ENCODE peak calls at places on chromosomes 11 and 22, in five cellular contexts. Y, Z, T, N and V are unnamed samples.

GRCh38 chr11:101487775-101488174 is 96.0 kb downstream of the TRPC6 start:
- DNase-seq in Y (no peak), T (no peak), N (peak; percentile 43), Z (no peak), V (no peak)

GRCh38 chr11:65316311-65316978 is 1.8 kb downstream of the CDC42EP2 start:
- DNase-seq in T (no peak), Y (no peak), Z (no peak), N (peak; percentile 57), V (no peak)

GRCh38 chr11:69321877-69322350 is 28.0 kb downstream of the MYEOV start:
- DNase-seq in Y (no peak), N (peak; percentile 98), T (peak; percentile 38), Z (no peak), V (no peak)

GRCh38 chr11:88552377-88553029 is 215.0 kb upstream of the CTSC start:
- DNase-seq in Y (peak; percentile 31), N (peak; percentile 87), Z (no peak), T (no peak), V (no peak)

GRCh38 chr11:77374611-77375031 is 73.1 kb upstream of the GDPD4 start:
- DNase-seq in Y (no peak), Z (no peak), N (peak; percentile 91), T (no peak), V (peak; percentile 57)

GRCh38 chr11:124934862-124935547 is 842 bp downstream of the HEPACAM start:
- DNase-seq in N (peak; percentile 35), Y (no peak), Z (no peak), T (no peak), V (no peak)

GRCh38 chr11:69746780-69747742 is 28.1 kb downstream of the FGF4 start:
- DNase-seq in N (no peak), Y (no peak), Z (no peak), T (no peak), V (no peak)

GRCh38 chr11:100445231-100445735 is 241.8 kb upstream of the ARHGAP42 start:
- DNase-seq in T (no peak), Y (no peak), N (peak; percentile 59), Z (no peak), V (no peak)

GRCh38 chr11:95734009-95734572 is 55.5 kb downstream of the FAM76B start:
- DNase-seq in N (no peak), Y (no peak), T (no peak), Z (no peak), V (no peak)

GRCh38 chr11:86388198-86388597 is 13.5 kb downstream of the CCDC81 start:
- DNase-seq in T (no peak), Y (no peak), Z (no peak), N (no peak), V (no peak)

GRCh38 chr11:67486481-67487195 is 3.8 kb downstream of the AIP start:
- DNase-seq in T (no peak), N (no peak), Z (no peak), Y (no peak), V (no peak)

GRCh38 chr11:67354314-67355022 is 1.1 kb upstream of the POLD4 start:
- DNase-seq in Z (peak; percentile 78), T (peak; percentile 93), N (peak; percentile 99), Y (no peak), V (peak; percentile 72)

GRCh38 chr11:134716582-134716981 is 304.5 kb upstream of the B3GAT1 start:
- DNase-seq in Y (no peak), N (no peak), Z (no peak), T (no peak), V (no peak)

GRCh38 chr11:30855383-30856006 is 269.3 kb upstream of the MPPED2 start:
- DNase-seq in Z (no peak), N (peak; percentile 25), T (no peak), Y (no peak), V (no peak)

GRCh38 chr11:134270250-134270714 is 5.9 kb upstream of the GLB1L3 start:
- DNase-seq in N (peak; percentile 52), Z (no peak), T (no peak), Y (no peak), V (no peak)

GRCh38 chr11:62710001-62710345 is 2.5 kb downstream of the GNG3 start:
- DNase-seq in N (no peak), Z (no peak), Y (no peak), T (no peak), V (no peak)

GRCh38 chr22:25896098-25896497 is 154.1 kb downstream of the MYO18B start:
- DNase-seq in N (no peak), Y (no peak), Z (no peak), T (no peak), V (no peak)

GRCh38 chr11:116364357-116364756 is 408.4 kb downstream of the BUD13 start:
- DNase-seq in T (no peak), Y (no peak), N (no peak), Z (no peak), V (no peak)

GRCh38 chr11:68053981-68054812 is 15.4 kb downstream of the TCIRG1 start:
- DNase-seq in T (no peak), N (no peak), Z (no peak), Y (no peak), V (no peak)

GRCh38 chr11:126500981-126501380 is 145.5 kb downstream of the ST3GAL4 start:
- DNase-seq in T (no peak), N (no peak), Z (no peak), Y (no peak), V (no peak)

GRCh38 chr11:129279326-129280026 is 87.4 kb upstream of the ARHGAP32 start:
- DNase-seq in T (peak; percentile 67), Z (peak; percentile 79), N (peak; percentile 86), Y (peak; percentile 41), V (no peak)

GRCh38 chr11:58659910-58660570 is 37.6 kb downstream of the CNTF start:
- DNase-seq in T (no peak), N (peak; percentile 58), Y (no peak), Z (no peak), V (no peak)

GRCh38 chr11:12721816-12722604 is 47.8 kb downstream of the TEAD1 start:
- DNase-seq in Y (no peak), Z (no peak), N (peak; percentile 53), T (no peak), V (no peak)
- H3K27ac ChIP-seq in Y (no peak overlapping the region), Z (no peak overlapping the region), N (peak overlapping the region; percentile 99), T (peak overlapping the region; percentile 94), V (peak overlapping the region; percentile 96)

GRCh38 chr11:9842923-9843322 is 179.0 kb downstream of the SWAP70 start:
- DNase-seq in T (no peak), Y (no peak), Z (no peak), N (no peak), V (no peak)

GRCh38 chr11:9840460-9841004 is 176.7 kb downstream of the SWAP70 start:
- DNase-seq in N (peak; percentile 68), Z (no peak), Y (no peak), T (no peak), V (no peak)

GRCh38 chr11:9838961-9839360 is 175.1 kb downstream of the SWAP70 start:
- DNase-seq in N (peak; percentile 94), T (peak; percentile 78), Y (no peak), Z (no peak), V (peak; percentile 73)

GRCh38 chr11:9838229-9838628 is 174.4 kb downstream of the SWAP70 start:
- DNase-seq in Z (no peak), T (no peak), Y (no peak), N (peak; percentile 35), V (no peak)

DNA sequence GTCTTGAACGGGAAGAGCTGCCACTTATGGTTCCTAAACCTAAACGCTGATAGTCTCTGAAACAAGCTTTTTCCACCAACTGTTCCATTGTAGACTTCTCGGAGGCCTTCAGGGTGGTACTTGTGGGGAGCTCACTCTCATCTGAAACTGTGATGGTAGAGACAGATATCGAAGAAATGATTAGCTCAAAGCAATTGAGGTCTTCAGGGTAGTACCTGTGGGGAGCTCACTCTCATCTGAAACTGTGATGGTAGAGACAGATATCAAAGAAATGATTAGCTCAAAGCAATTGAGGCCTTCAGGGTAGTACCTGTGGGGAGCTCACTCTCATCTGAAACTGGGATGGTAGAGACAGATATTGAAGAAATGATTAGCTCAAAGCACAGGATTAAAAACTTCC is 175.7 kb downstream of the SWAP70 start:
- DNase-seq in Y (no peak), Z (no peak), N (no peak), T (no peak), V (no peak)
- H3K27ac ChIP-seq in Y (no peak overlapping the region), Z (no peak overlapping the region), N (peak overlapping the region; percentile 75), T (peak overlapping the region; percentile 87), V (peak overlapping the region; percentile 64)

DNA sequence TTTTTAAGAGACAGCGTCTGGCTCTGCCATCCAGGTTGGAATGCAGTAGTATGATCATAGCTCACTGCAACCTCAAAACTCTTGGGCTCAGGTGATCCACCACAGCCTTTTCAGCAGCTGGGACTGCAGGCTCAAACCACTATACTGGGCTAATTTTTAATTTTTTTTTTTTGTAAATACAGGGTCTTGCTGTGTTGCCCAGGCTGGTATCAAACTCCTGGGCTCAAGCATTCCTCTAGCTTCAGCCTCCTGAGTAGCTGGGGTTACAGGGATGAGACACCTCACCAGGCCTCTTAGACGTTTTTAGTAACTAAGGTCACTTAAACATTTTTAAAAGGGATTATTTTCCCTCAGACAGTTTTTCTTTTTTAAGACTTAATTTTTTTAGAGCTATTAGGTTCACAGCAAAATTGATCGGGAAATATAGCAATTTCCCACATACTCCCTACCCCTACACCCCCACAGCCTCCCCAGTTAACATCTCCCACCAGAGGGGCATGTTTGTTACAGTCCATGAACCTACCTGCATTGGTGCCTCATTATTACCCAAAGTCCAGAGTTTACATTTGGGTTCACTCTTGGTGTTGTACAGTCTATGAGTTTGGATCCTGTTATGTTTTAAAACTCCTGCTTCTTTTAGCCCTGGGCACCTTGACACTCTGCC is 3.9 kb downstream of the BCR start:
- DNase-seq in Z (no peak), T (no peak), Y (no peak), N (no peak), V (no peak)
- H3K27ac ChIP-seq in Z (no peak overlapping the region), T (peak overlapping the region; percentile 71), Y (peak overlapping the region; percentile 10), N (no peak overlapping the region), V (no peak overlapping the region)

DNA sequence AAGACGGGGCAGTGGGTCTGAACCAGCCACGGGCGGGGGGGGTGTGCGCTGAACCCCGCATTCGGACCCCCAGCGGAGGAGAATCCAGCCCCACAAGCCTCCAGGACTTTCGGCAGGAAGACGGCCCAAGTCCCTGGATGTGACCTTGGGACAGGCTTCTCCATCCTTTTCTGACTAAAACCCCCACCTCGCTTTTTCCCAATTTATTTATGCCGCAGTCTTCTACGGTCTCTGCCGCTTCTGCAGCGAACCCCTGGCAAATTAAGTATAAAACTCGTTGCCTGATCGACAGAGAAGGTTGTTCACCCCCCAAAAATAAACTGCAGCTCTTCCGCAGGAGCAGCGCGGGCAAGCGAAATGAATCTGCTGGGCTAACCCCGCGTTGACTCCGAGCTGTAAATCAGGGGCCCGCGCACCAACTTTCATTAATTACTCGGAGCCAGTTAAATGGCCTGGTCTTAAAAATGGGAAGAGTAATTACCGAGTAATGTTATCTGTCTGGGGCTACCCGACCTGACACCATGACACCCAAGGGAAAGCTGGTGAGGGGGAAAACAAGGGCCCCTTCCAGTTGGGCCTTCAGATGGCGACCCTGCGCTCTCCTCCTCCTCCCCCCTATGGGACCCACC is 6.6 kb downstream of the WT1 start:
- DNase-seq in Z (no peak), N (no peak), Y (no peak), T (no peak), V (no peak)
- H3K27ac ChIP-seq in Z (peak overlapping the region; percentile 94), N (no peak overlapping the region), Y (no peak overlapping the region), T (no peak overlapping the region), V (no peak overlapping the region)